ENCODE peak calls at places on chromosomes 5 and 9, in nine cellular contexts. One of them, this sample, is unnamed.

GRCh38 chr9:126403451-126403850 is 76.8 kb downstream of the MVB12B start:
- DNase-seq in H1: no peak
- DNase-seq in psoas muscle: no peak
- DNase-seq in cardiac septum: no peak
- DNase-seq in foreskin fibroblast: peak; percentile 24
- DNase-seq in NCI-H1105 treated with DMSO at 0.1 percent for 48 hours: no peak
- DNase-seq in SK-MEL-5: no peak
- DNase-seq in HTR-8/SVneo: no peak
- DNase-seq in stimulated activated naive CD8-positive, alpha-beta T cell treated with anti-CD3 and anti-CD28 coated beads, Interleukin-15, amount 100 ng/mL, for 72 hours: no peak
- DNase-seq in this sample: no peak

GRCh38 chr5:74143724-74144330 is 496.7 kb downstream of the ENC1 start:
- DNase-seq in NCI-H1105 treated with DMSO at 0.1 percent for 48 hours: no peak
- DNase-seq in cardiac septum: no peak
- DNase-seq in HTR-8/SVneo: no peak
- DNase-seq in stimulated activated naive CD8-positive, alpha-beta T cell treated with anti-CD3 and anti-CD28 coated beads, Interleukin-15, amount 100 ng/mL, for 72 hours: no peak
- DNase-seq in foreskin fibroblast: no peak
- DNase-seq in SK-MEL-5: peak; percentile 15
- DNase-seq in H1: no peak
- DNase-seq in psoas muscle: no peak
- DNase-seq in this sample: no peak

GRCh38 chr5:74140409-74140808 is 500.1 kb downstream of the ENC1 start:
- DNase-seq in SK-MEL-5: no peak
- DNase-seq in psoas muscle: no peak
- DNase-seq in cardiac septum: no peak
- DNase-seq in HTR-8/SVneo: no peak
- DNase-seq in stimulated activated naive CD8-positive, alpha-beta T cell treated with anti-CD3 and anti-CD28 coated beads, Interleukin-15, amount 100 ng/mL, for 72 hours: no peak
- DNase-seq in H1: no peak
- DNase-seq in foreskin fibroblast: no peak
- DNase-seq in NCI-H1105 treated with DMSO at 0.1 percent for 48 hours: no peak
- DNase-seq in this sample: no peak

GRCh38 chr9:14296462-14296861 is 17.5 kb downstream of the NFIB start:
- DNase-seq in cardiac septum: no peak
- DNase-seq in foreskin fibroblast: no peak
- DNase-seq in SK-MEL-5: no peak
- DNase-seq in stimulated activated naive CD8-positive, alpha-beta T cell treated with anti-CD3 and anti-CD28 coated beads, Interleukin-15, amount 100 ng/mL, for 72 hours: no peak
- DNase-seq in psoas muscle: peak; percentile 68
- DNase-seq in H1: no peak
- DNase-seq in HTR-8/SVneo: no peak
- DNase-seq in NCI-H1105 treated with DMSO at 0.1 percent for 48 hours: no peak
- DNase-seq in this sample: no peak

GRCh38 chr9:111622626-111623025 is 8.5 kb upstream of the DNAJC25 start:
- DNase-seq in stimulated activated naive CD8-positive, alpha-beta T cell treated with anti-CD3 and anti-CD28 coated beads, Interleukin-15, amount 100 ng/mL, for 72 hours: no peak
- DNase-seq in HTR-8/SVneo: peak; percentile 53
- DNase-seq in cardiac septum: no peak
- DNase-seq in H1: no peak
- DNase-seq in foreskin fibroblast: peak; percentile 85
- DNase-seq in NCI-H1105 treated with DMSO at 0.1 percent for 48 hours: no peak
- DNase-seq in SK-MEL-5: peak; percentile 13
- DNase-seq in psoas muscle: peak; percentile 49
- DNase-seq in this sample: no peak

GRCh38 chr5:74619308-74619707 is 21.2 kb downstream of the ENC1 start:
- DNase-seq in SK-MEL-5: no peak
- DNase-seq in foreskin fibroblast: no peak
- DNase-seq in HTR-8/SVneo: no peak
- DNase-seq in psoas muscle: no peak
- DNase-seq in NCI-H1105 treated with DMSO at 0.1 percent for 48 hours: no peak
- DNase-seq in cardiac septum: no peak
- DNase-seq in H1: no peak
- DNase-seq in stimulated activated naive CD8-positive, alpha-beta T cell treated with anti-CD3 and anti-CD28 coated beads, Interleukin-15, amount 100 ng/mL, for 72 hours: no peak
- DNase-seq in this sample: no peak

GRCh38 chr5:34914671-34915138 is 599 bp downstream of the RAD1 start:
- DNase-seq in foreskin fibroblast: peak; percentile 8
- DNase-seq in H1: peak; percentile 54
- DNase-seq in cardiac septum: no peak
- DNase-seq in psoas muscle: peak; percentile 55
- DNase-seq in HTR-8/SVneo: peak; percentile 36
- DNase-seq in SK-MEL-5: peak; percentile 40
- DNase-seq in stimulated activated naive CD8-positive, alpha-beta T cell treated with anti-CD3 and anti-CD28 coated beads, Interleukin-15, amount 100 ng/mL, for 72 hours: peak; percentile 19
- DNase-seq in NCI-H1105 treated with DMSO at 0.1 percent for 48 hours: no peak
- DNase-seq in this sample: peak; percentile 42

GRCh38 chr9:134545213-134546211 is 96.1 kb upstream of the COL5A1 start:
- DNase-seq in HTR-8/SVneo: no peak
- DNase-seq in psoas muscle: peak; percentile 32
- DNase-seq in H1: no peak
- DNase-seq in stimulated activated naive CD8-positive, alpha-beta T cell treated with anti-CD3 and anti-CD28 coated beads, Interleukin-15, amount 100 ng/mL, for 72 hours: no peak
- DNase-seq in NCI-H1105 treated with DMSO at 0.1 percent for 48 hours: no peak
- DNase-seq in foreskin fibroblast: peak; percentile 72
- DNase-seq in cardiac septum: no peak
- DNase-seq in SK-MEL-5: no peak
- DNase-seq in this sample: no peak

GRCh38 chr9:135707449-135708138 is 5.6 kb downstream of the KCNT1 start:
- DNase-seq in HTR-8/SVneo: no peak
- DNase-seq in stimulated activated naive CD8-positive, alpha-beta T cell treated with anti-CD3 and anti-CD28 coated beads, Interleukin-15, amount 100 ng/mL, for 72 hours: no peak
- DNase-seq in NCI-H1105 treated with DMSO at 0.1 percent for 48 hours: no peak
- DNase-seq in H1: no peak
- DNase-seq in SK-MEL-5: peak; percentile 14
- DNase-seq in foreskin fibroblast: no peak
- DNase-seq in psoas muscle: no peak
- DNase-seq in cardiac septum: no peak
- DNase-seq in this sample: no peak

GRCh38 chr5:76689321-76690026 is 26.5 kb upstream of the F2R start:
- DNase-seq in cardiac septum: no peak
- DNase-seq in psoas muscle: no peak
- DNase-seq in SK-MEL-5: peak; percentile 40
- DNase-seq in foreskin fibroblast: peak; percentile 78
- DNase-seq in stimulated activated naive CD8-positive, alpha-beta T cell treated with anti-CD3 and anti-CD28 coated beads, Interleukin-15, amount 100 ng/mL, for 72 hours: no peak
- DNase-seq in NCI-H1105 treated with DMSO at 0.1 percent for 48 hours: no peak
- DNase-seq in HTR-8/SVneo: peak; percentile 57
- DNase-seq in H1: no peak
- DNase-seq in this sample: no peak

GRCh38 chr9:136416427-136416826 is 6.0 kb downstream of the PMPCA start:
- DNase-seq in SK-MEL-5: no peak
- DNase-seq in HTR-8/SVneo: no peak
- DNase-seq in NCI-H1105 treated with DMSO at 0.1 percent for 48 hours: no peak
- DNase-seq in H1: no peak
- DNase-seq in cardiac septum: no peak
- DNase-seq in psoas muscle: no peak
- DNase-seq in foreskin fibroblast: no peak
- DNase-seq in stimulated activated naive CD8-positive, alpha-beta T cell treated with anti-CD3 and anti-CD28 coated beads, Interleukin-15, amount 100 ng/mL, for 72 hours: no peak
- DNase-seq in this sample: no peak

This sample was measured in H9.